ENCODE peak calls at places on chromosomes 12 and 14, in four cellular contexts. E, C, T and Q are unnamed samples. For H3K9me3, the result is how much of the 10 kb centered on the place peaks cover.

GRCh38 chr14:83207550-83207949 is 1673.9 kb upstream of the SEL1L start:
- DNase-seq in E (no peak), C (no peak), T (no peak), Q (no peak)

GRCh38 chr12:121061831-121062230 is 22.8 kb upstream of the OASL start:
- DNase-seq in E (peak), T (no peak), C (no peak), Q (no peak)

GRCh38 chr14:21136024-21136423 is 19.8 kb downstream of the OR5AU1 start:
- DNase-seq in C (no peak), E (peak), T (no peak), Q (no peak)

GRCh38 chr12:120367252-120367923 is 1.6 kb downstream of the MSI1 start:
- DNase-seq in C (no peak), E (no peak), T (peak), Q (no peak)

GRCh38 chr12:112900298-112901145 is 6.2 kb upstream of the OAS1 start:
- DNase-seq in T (peak), E (peak), C (no peak), Q (no peak)

GRCh38 chr12:132277961-132278360 is 51.4 kb downstream of the GALNT9 start:
- DNase-seq in C (peak), T (no peak), E (no peak), Q (no peak)

GRCh38 chr14:73829526-73830431 is 21.9 kb upstream of the PTGR2 start:
- DNase-seq in T (no peak), C (no peak), E (peak), Q (peak)

GRCh38 chr12:122935318-122935717 is 30.9 kb downstream of the ABCB9 start:
- DNase-seq in C (no peak), T (no peak), E (no peak), Q (no peak)

GRCh38 chr14:95364481-95365209 is 44.9 kb upstream of the CLMN start:
- DNase-seq in C (no peak), T (no peak), E (no peak), Q (peak)

GRCh38 chr14:79705126-79705894 is 506.0 kb downstream of the DIO2 start:
- DNase-seq in T (no peak), C (no peak), E (no peak), Q (no peak)

GRCh38 chr12:80195143-80195726 is 95.9 kb downstream of the OTOGL start:
- DNase-seq in C (no peak), E (peak), T (peak), Q (no peak)

GRCh38 chr14:60163741-60164140 is 1.5 kb downstream of the DHRS7 start:
- DNase-seq in E (no peak), C (no peak), T (no peak), Q (no peak)

GRCh38 chr12:130253866-130254265 is 83.8 kb upstream of the PIWIL1 start:
- DNase-seq in T (no peak), C (no peak), E (no peak), Q (no peak)

GRCh38 chr12:113863455-113863845 is 102.7 kb downstream of the RBM19 start:
- DNase-seq in T (no peak), C (no peak), E (peak), Q (no peak)

GRCh38 chr12:115885040-115885439 is 392.5 kb downstream of the MED13L start:
- DNase-seq in E (no peak), C (no peak), T (no peak), Q (no peak)

GRCh38 chr12:110742718-110743570 is at the start of gene PPP1CC:
- DNase-seq in E (peak), C (peak), T (peak), Q (peak)

GRCh38 chr12:5518584-5519365 is 86.9 kb downstream of the NTF3 start:
- DNase-seq in C (no peak), T (no peak), E (no peak), Q (no peak)

GRCh38 chr12:29847246-29847645 is 63.5 kb upstream of the TMTC1 start:
- DNase-seq in E (no peak), T (no peak), C (no peak), Q (no peak)

GRCh38 chr12:102063066-102063465 is 1.3 kb upstream of the WASHC3 start:
- DNase-seq in E (no peak), C (no peak), T (no peak), Q (no peak)

DNA sequence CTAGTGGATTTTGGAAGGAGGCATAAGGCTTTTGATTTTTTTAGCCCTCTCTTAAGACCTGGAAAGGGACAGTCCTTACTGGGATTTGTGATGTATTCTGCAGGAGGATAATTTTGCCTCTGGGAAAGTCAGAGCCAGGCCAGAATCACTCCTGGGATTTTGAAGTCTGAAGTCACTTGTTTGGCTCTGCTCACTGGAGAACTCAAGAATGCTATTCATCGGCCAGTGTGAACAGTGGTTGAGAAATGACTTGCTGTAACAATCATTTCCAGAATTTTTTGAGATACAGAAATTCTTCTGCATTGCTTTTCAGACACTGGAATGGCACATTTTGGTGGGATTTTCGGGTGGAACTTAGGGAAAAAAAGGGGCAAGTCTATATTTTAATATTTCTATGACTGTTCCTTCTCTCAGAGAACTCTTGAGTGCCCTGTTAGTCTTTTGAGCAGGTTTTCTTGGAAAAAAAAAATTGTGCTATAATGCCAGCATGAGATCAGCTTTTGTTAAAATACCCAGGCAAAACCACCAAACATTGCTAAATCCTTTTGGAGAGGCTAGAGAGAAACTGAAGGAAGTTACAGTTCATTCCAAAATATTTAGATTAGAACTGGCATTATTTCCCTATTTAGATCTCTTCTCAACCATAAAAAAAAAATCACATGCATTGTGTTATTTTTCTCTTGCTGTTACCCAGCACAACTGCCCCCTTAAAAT is 26.1 kb upstream of the BHLHE41 start:
- DNase-seq in T (no peak), E (peak), C (no peak), Q (no peak)
- H3K27ac ChIP-seq in T (no peak), E (no peak), C (no peak), Q (no peak)

GRCh38 chr12:88309546-88309945 is 167.4 kb downstream of the TMTC3 start:
- DNase-seq in T (no peak), E (peak), C (no peak), Q (no peak)

GRCh38 chr12:88310666-88311065 is 168.6 kb downstream of the TMTC3 start:
- DNase-seq in T (no peak), C (no peak), E (no peak), Q (no peak)

GRCh38 chr12:88313554-88313953 is 171.4 kb downstream of the TMTC3 start:
- DNase-seq in C (no peak), T (no peak), E (no peak), Q (no peak)

GRCh38 chr12:88308825-88309224 is 166.7 kb downstream of the TMTC3 start:
- DNase-seq in C (no peak), E (peak), T (no peak), Q (no peak)

DNA sequence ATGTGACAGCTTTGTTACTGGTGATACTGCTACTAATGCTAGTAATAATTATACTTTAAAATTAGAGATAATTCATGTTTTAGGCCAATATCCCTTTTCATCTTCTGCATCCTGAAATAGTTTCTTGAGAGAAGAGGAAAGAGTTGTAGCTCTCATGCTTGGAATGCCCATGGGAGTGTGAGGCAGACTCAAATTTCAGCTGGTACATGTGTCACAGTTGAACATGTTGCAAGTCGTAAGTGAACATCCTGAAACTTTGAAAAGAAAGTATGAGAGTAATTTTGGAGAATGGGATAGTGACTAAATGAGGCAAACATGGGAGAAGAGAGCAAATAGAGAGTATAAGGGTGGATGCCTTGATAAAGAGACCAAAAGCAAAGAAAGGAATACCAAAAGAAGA is 168.0 kb downstream of the TMTC3 start:
- DNase-seq in E (peak), T (no peak), C (no peak), Q (no peak)
- TF ChIP-seq CTCF in E (no peak), T (no peak), C (no peak), Q (no peak)

GRCh38 chr14:65476290-65476941 is 63.9 kb downstream of the FUT8 start:
- DNase-seq in T (no peak), E (no peak), C (no peak), Q (no peak)

GRCh38 chr14:65478017-65478416 is 65.5 kb downstream of the FUT8 start:
- DNase-seq in C (no peak), T (no peak), E (no peak), Q (no peak)

GRCh38 chr14:65479386-65479785 is 66.9 kb downstream of the FUT8 start:
- DNase-seq in C (no peak), E (no peak), T (no peak), Q (no peak)

GRCh38 chr14:65476942-65477318 is 64.4 kb downstream of the FUT8 start:
- DNase-seq in T (no peak), E (no peak), C (no peak), Q (no peak)

DNA sequence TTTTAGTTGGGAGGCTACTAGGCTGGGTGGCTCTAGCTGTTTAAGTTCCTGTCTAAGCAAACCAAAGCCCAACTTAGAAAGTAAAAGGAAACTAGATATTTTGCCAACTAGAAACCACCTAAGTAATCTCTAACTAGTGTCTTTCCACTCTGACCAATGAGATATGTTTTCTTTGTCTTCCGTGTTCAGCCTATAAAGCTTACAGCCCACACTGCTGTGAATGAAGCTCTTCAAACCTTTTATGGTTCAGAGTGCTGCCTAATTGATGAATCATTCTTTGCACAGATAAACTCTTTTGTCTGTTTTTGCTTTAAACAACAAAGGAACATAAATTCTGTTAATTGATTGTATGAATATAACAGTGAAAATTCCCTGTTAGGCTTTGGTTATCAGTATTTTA is 66.1 kb downstream of the FUT8 start:
- DNase-seq in T (no peak), C (no peak), E (peak), Q (no peak)
- H3K9me3 ChIP-seq in T (under half), C (under half), E (under half), Q (under half)

GRCh38 chr14:91419451-91419850 is 1.8 kb upstream of the CCDC88C start:
- DNase-seq in E (no peak), T (no peak), C (no peak), Q (no peak)

GRCh38 chr14:91419044-91419397 is 1.4 kb upstream of the CCDC88C start:
- DNase-seq in E (no peak), C (no peak), T (no peak), Q (no peak)

GRCh38 chr14:91417983-91418386 is 365 bp upstream of the CCDC88C start:
- DNase-seq in T (peak), C (peak), E (no peak), Q (no peak)

GRCh38 chr14:91417134-91417982 is at the start of gene CCDC88C:
- DNase-seq in T (peak), C (peak), E (no peak), Q (no peak)

DNA sequence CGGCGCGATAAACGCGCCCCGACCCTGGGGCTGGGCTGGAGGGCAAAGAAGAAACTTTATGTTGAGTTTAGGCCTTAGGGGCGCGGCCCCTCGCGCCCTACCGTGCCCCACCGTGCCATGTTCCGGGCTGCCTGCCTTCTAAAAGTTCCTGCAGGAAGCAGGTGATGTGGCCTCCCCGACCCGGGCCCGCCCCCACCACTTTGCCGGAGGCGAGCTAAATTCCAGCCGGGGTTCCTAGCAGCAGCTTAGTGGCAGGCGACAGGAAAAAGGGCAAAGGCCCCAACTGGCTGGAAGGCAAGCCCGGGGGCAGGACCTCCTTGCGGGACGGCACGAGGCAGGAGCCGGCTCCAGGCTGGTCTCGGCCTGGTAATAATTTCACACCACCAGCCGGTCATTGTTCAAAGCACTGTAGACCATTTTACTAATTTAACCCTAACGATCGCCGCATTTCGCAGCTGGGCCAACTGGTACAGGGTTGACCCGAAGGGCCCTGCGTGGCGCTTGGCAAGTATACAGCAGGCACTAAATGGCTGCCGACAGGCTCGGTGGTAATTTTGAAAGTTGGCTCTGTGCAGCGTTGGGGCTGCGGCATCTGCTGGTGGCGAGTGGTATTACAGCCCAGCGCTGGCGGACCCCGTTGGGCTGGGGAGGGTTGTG is 895 bp upstream of the CCDC88C start:
- DNase-seq in T (peak), C (peak), E (peak), Q (peak)
- H3K27ac ChIP-seq in T (peak), C (peak), E (no peak), Q (no peak)

DNA sequence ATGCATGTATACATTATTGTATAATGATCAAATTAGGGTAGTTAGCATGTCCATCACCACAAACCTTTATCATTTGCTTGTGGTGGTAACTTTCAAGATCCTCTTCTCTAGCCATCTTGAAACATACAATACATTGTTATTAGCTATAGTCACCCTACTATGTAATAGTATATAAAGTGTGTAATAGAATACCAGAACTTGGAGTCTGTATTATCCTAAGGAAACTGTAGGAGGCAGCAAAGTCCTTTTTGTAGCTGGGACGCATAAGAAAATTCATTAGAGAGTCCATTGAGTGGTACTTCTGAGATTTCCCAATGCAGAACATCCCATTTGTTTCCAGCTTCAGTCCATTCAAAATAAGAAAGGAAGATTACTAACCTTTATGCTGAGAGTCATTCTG is 325.9 kb upstream of the LRFN5 start:
- DNase-seq in E (no peak), C (no peak), T (no peak), Q (no peak)
- TF ChIP-seq CTCF in E (peak), C (peak), T (no peak), Q (no peak)

GRCh38 chr12:60930146-60930545 is 1330.1 kb upstream of the USP15 start:
- DNase-seq in T (no peak), E (no peak), C (no peak), Q (no peak)
- H3K9me3 ChIP-seq in T (under half), E (under half), C (under half), Q (under half)

DNA sequence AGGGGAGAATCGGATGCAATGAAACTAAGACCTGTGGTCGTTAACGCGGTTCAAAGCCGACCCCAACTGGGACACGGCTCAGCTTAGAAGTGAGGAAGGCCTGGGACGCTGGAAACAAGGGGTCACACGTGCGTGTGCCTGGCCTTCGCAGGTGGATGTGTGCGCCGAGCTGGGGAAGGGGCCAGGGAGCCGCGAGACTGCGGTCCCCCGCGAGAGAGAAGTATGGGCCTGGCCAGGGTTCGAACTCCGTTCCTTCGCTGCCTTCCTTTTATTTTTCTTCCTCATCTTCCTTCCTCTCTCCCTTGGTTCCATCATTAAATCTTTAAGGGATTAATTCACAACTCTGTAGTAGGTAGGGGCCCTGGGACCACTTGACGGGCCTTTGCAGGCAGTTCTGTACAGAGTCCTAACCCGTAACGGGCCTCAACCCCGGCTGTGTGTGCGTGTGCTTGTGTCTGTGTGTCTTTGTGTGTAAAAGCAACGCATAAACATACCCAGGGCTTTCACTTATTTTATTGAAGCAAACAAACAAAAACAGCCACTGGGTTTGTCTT is 3.6 kb downstream of the TTC6 start:
- DNase-seq in E (no peak), T (no peak), C (no peak), Q (no peak)
- H3K27ac ChIP-seq in E (no peak), T (peak), C (peak), Q (no peak)

GRCh38 chr14:105021656-105022275 is 883 bp upstream of the CDCA4 start:
- DNase-seq in C (peak), T (peak), E (peak), Q (no peak)
- TF ChIP-seq CTCF in C (no peak), T (peak), E (no peak), Q (no peak)

DNA sequence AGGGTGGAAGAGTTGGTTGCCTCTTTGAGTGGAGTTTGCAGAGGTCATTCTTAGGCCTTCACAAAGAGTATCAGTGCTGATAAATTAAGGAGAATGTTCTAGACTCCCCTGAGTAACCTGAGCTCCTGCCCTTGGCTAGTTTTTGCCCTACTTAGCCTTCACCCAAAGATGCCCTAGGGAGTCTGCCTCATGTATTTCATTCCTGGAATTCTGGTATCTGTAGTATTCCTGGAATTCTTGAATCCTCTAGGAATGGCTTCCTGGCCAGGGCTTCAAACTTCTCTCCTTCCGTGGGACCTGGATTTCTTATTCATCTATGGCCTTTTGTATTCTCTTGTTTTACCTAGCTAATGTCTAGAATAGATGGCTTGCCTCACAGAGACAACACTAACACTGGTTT is 701.1 kb downstream of the NOVA1 start:
- DNase-seq in T (no peak), C (no peak), E (no peak), Q (no peak)
- H3K9me3 ChIP-seq in T (under half), C (under half), E (under half), Q (under half)